ENCODE peak calls at places on chromosomes 7 and 10, in six cellular contexts. D is CD4-positive, CD25-positive, alpha-beta regulatory T cell; U is retinal pigment epithelial cell; T is activated naive CD8-positive, alpha-beta T cell treated with anti-CD3 and anti-CD28 coated beads, Interleukin-2, amount 50 U/mL, for 24 hours; B is NCI-H2171; Y is MCF 10A. Z is an unnamed sample.

GRCh38 chr7:137337902-137338301 is 5.6 kb downstream of the PTN start:
- DNase-seq in D (no peak), U (no peak), T (no peak), B (no peak), Y (peak; percentile 18), Z (no peak)

GRCh38 chr7:108246227-108246837 is 116.2 kb upstream of the LAMB4 start:
- DNase-seq in D (no peak), U (peak; percentile 63), T (no peak), B (no peak), Y (peak; percentile 84), Z (peak; percentile 98)

GRCh38 chr10:25294032-25294926 is 119.5 kb downstream of the GPR158 start:
- DNase-seq in D (no peak), U (peak; percentile 56), T (no peak), B (no peak), Y (peak; percentile 41), Z (peak; percentile 5)

GRCh38 chr10:130764651-130765050 is 546.9 kb downstream of the TCERG1L start:
- DNase-seq in D (no peak), U (no peak), T (no peak), B (no peak), Y (no peak), Z (no peak)

GRCh38 chr10:11864727-11865126 is 41.6 kb downstream of the PROSER2 start:
- DNase-seq in D (no peak), U (no peak), T (no peak), B (no peak), Y (no peak), Z (no peak)

GRCh38 chr10:48439031-48439430 is 132.6 kb downstream of the MAPK8 start:
- DNase-seq in D (no peak), U (no peak), T (no peak), B (no peak), Y (no peak), Z (peak; percentile 53)

GRCh38 chr10:89327803-89328441 is at the start of gene IFIT3:
- DNase-seq in D (no peak), U (no peak), T (no peak), B (no peak), Y (peak; percentile 87), Z (peak; percentile 95)

GRCh38 chr10:110843796-110844616 is 27.7 kb upstream of the PDCD4 start:
- DNase-seq in D (no peak), U (no peak), T (no peak), B (peak; percentile 29), Y (no peak), Z (no peak)

GRCh38 chr7:38438938-38439337 is 165.5 kb upstream of the TARP start:
- DNase-seq in D (no peak), U (no peak), T (no peak), B (no peak), Y (no peak), Z (peak; percentile 44)

GRCh38 chr7:26658698-26659084 is 205.7 kb downstream of the SKAP2 start:
- DNase-seq in D (no peak), U (no peak), T (no peak), B (peak; percentile 35), Y (no peak), Z (no peak)

GRCh38 chr7:23712368-23713284 is 2.6 kb downstream of the STK31 start:
- DNase-seq in D (no peak), U (peak; percentile 51), T (no peak), B (peak; percentile 15), Y (peak; percentile 69), Z (peak; percentile 77)

GRCh38 chr7:1993776-1994740 is 238.7 kb downstream of the MAD1L1 start:
- DNase-seq in D (no peak), U (no peak), T (no peak), B (no peak), Y (no peak), Z (no peak)

GRCh38 chr7:35519971-35520809 is 174.7 kb downstream of the HERPUD2 start:
- DNase-seq in D (peak; percentile 8), U (peak; percentile 21), T (peak; percentile 54), B (peak; percentile 45), Y (peak; percentile 84), Z (peak; percentile 73)

GRCh38 chr7:44390701-44391100 is 65.3 kb upstream of the CAMK2B start:
- DNase-seq in D (no peak), U (no peak), T (no peak), B (no peak), Y (no peak), Z (no peak)

GRCh38 chr7:44112231-44112996 is 8.3 kb downstream of the AEBP1 start:
- DNase-seq in D (no peak), U (no peak), T (no peak), B (no peak), Y (no peak), Z (no peak)

Z was measured in fibroblast of mammary gland.